ENCODE peak calls at places on chromosomes 5 and 9, in four cellular contexts. I is naive thymus-derived CD8-positive, alpha-beta T cell; B is hypothalamus; Y is iris pigment epithelial cell. G is an unnamed sample.
A peak's percentile ranks its signal among the peaks of the same experiment; 100 is the strongest.

GRCh38 chr9:4640027-4640426 is 22.1 kb upstream of the PLPP6 start:
- DNase-seq in I (peak; percentile 72), B (no peak), Y (peak; percentile 20), G (peak; percentile 39)

GRCh38 chr5:5523066-5523505 is 100.6 kb downstream of the ICE1 start:
- DNase-seq in Y (peak; percentile 1), B (no peak), I (peak; percentile 50), G (peak; percentile 70)

GRCh38 chr9:125341566-125341965 is 79.9 kb downstream of the GAPVD1 start:
- DNase-seq in I (no peak), B (no peak), Y (no peak), G (no peak)

GRCh38 chr5:176927562-176927961 is 28.4 kb upstream of the HK3 start:
- DNase-seq in B (no peak), I (no peak), Y (no peak), G (no peak)

GRCh38 chr9:38699337-38699736 is 20.6 kb downstream of the FAM240B start:
- DNase-seq in B (no peak), Y (no peak), I (no peak), G (no peak)

GRCh38 chr9:98262056-98262455 is 6.6 kb upstream of the TBC1D2 start:
- DNase-seq in Y (no peak), I (no peak), B (no peak), G (no peak)

GRCh38 chr5:168712280-168712924 is 133.2 kb upstream of the PANK3 start:
- DNase-seq in I (no peak), B (no peak), Y (peak; percentile 97), G (peak; percentile 96)

GRCh38 chr9:91908746-91909145 is 41.3 kb downstream of the ROR2 start:
- DNase-seq in I (no peak), Y (peak; percentile 43), B (no peak), G (no peak)

GRCh38 chr5:163509288-163510040 is 4.0 kb downstream of the MAT2B start:
- DNase-seq in Y (peak; percentile 85), I (no peak), B (no peak), G (no peak)

GRCh38 chr5:147673276-147673675 is 109.3 kb downstream of the JAKMIP2 start:
- DNase-seq in I (no peak), Y (no peak), B (peak; percentile 25), G (no peak)

GRCh38 chr5:122908662-122909061 is 63.2 kb downstream of the SNX24 start:
- DNase-seq in B (no peak), I (no peak), Y (peak; percentile 10), G (no peak)

G was measured in M059J.